ENCODE peak calls at places on chromosome 5, in ten cellular contexts. P, I, C, A, V, G, K, X, W and B are unnamed samples.
A peak's percentile ranks its signal among the peaks of the same experiment; 100 is the strongest.

GRCh38 chr5:90530736-90531487 is 1.5 kb upstream of the LYSMD3 start:
- DNase-seq in X (no peak), V (no peak), A (no peak), C (no peak), G (peak; percentile 17), I (no peak), W (no peak), K (no peak), P (no peak), B (no peak)

GRCh38 chr5:142758803-142759145 is 11.4 kb upstream of the ARHGAP26 start:
- DNase-seq in X (no peak), W (no peak), K (no peak), G (no peak), P (no peak), A (no peak), C (no peak), V (no peak), I (no peak), B (no peak)

GRCh38 chr5:89471556-89471955 is 588.6 kb upstream of the MEF2C start:
- DNase-seq in P (no peak), V (no peak), I (no peak), C (no peak), X (no peak), W (no peak), G (no peak), A (no peak), K (no peak), B (no peak)

GRCh38 chr5:173706700-173707099 is 90.2 kb upstream of the BOD1 start:
- DNase-seq in A (no peak), C (no peak), K (no peak), V (no peak), G (no peak), W (no peak), X (no peak), P (no peak), I (no peak), B (no peak)

GRCh38 chr5:72785796-72786195 is 30.7 kb upstream of the TNPO1 start:
- DNase-seq in W (no peak), I (no peak), C (no peak), V (no peak), K (no peak), P (no peak), X (no peak), G (no peak), A (no peak), B (no peak)

GRCh38 chr5:58245479-58245845 is 214.4 kb downstream of the PLK2 start:
- DNase-seq in K (no peak), A (no peak), G (no peak), W (no peak), I (no peak), P (no peak), V (no peak), C (no peak), X (no peak), B (peak; percentile 60)

GRCh38 chr5:120173125-120173524 is 291.0 kb upstream of the PRR16 start:
- DNase-seq in W (no peak), I (no peak), X (no peak), P (no peak), C (no peak), V (no peak), K (no peak), G (no peak), A (no peak), B (no peak)

GRCh38 chr5:55671975-55672374 is 40.1 kb downstream of the SLC38A9 start:
- DNase-seq in V (no peak), A (no peak), W (no peak), K (no peak), P (no peak), C (no peak), G (no peak), X (no peak), I (no peak), B (no peak)

GRCh38 chr5:119529811-119530210 is 77.5 kb downstream of the HSD17B4 start:
- DNase-seq in G (no peak), K (no peak), P (no peak), W (no peak), A (no peak), I (no peak), V (no peak), X (no peak), C (no peak), B (no peak)

GRCh38 chr5:127838661-127839060 is 135.5 kb downstream of the CCDC192 start:
- DNase-seq in I (no peak), C (no peak), W (peak; percentile 64), X (no peak), A (peak; percentile 30), K (no peak), P (no peak), V (no peak), G (no peak), B (no peak)

GRCh38 chr5:149453618-149454415 is 74.7 kb upstream of the IL17B start:
- DNase-seq in P (no peak), I (no peak), A (no peak), C (no peak), V (no peak), X (no peak), K (no peak), W (no peak), G (no peak), B (no peak)

GRCh38 chr5:149455889-149456409 is 76.9 kb upstream of the IL17B start:
- DNase-seq in V (no peak), A (no peak), X (no peak), P (no peak), W (peak; percentile 86), K (peak; percentile 90), C (peak; percentile 88), I (peak; percentile 68), G (peak; percentile 90), B (peak; percentile 83)

GRCh38 chr5:149457393-149457763 is 78.3 kb upstream of the IL17B start:
- DNase-seq in K (no peak), W (no peak), P (no peak), V (no peak), A (no peak), I (no peak), G (no peak), C (no peak), X (no peak), B (no peak)

GRCh38 chr5:149459891-149460290 is 80.8 kb upstream of the IL17B start:
- DNase-seq in C (no peak), V (no peak), A (no peak), I (no peak), K (no peak), X (no peak), W (no peak), P (no peak), G (no peak), B (no peak)

DNA sequence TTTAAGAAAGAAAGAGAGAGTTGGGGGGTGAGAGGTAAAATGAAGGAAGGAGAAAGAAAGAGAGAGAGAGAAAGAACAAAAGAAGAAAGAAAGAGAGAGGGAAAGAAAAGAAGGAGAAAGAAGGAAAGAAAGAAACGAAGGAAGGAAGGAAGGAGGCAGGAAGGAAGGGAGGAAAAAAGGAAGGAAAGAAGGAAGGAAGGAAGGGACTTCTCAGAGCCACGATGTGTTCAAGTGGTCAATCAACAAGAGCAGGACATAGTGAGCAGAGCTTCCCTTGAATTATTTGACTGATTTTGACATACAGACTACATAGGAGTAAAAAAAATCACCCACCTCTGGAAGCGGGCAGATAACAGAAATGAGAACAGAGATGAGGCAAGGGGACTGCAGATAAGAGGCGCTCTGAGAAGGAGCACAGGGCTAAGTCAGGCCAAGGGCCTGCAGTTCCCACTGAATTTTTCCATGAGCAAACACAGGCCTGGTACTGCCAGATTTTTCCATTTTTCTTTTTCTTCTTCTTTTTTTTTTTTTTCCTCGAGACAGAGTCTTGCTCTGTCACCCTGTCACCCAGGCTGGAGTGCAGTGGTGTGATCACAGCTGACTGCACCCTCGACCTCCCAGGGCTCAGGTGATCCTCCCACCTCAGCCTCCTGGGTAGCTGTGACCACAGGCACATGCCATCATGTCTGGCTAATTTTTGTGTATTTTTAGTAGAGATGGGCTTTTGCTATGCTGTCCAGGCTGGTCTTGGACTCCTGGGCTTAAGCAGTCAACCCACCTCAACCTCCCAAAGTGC is 77.7 kb upstream of the IL17B start:
- DNase-seq in P (no peak), V (no peak), C (no peak), G (peak; percentile 85), K (no peak), W (no peak), A (no peak), I (no peak), X (no peak), B (no peak)
- H3K9me3 ChIP-seq in P (no peaks in the 10 kb centered on the region), V (no peaks in the 10 kb centered on the region), C (no peaks in the 10 kb centered on the region), G (no peaks in the 10 kb centered on the region), K (no peaks in the 10 kb centered on the region), W (no peaks in the 10 kb centered on the region), A (no peaks in the 10 kb centered on the region), I (no peaks in the 10 kb centered on the region), X (no peaks in the 10 kb centered on the region), B (no peaks in the 10 kb centered on the region)

GRCh38 chr5:140239461-140239860 is 63.4 kb downstream of the PFDN1 start:
- DNase-seq in W (no peak), A (no peak), I (no peak), G (no peak), K (no peak), V (no peak), P (no peak), X (no peak), C (no peak), B (no peak)
- H3K4me1 ChIP-seq in W (peaks cover 15% of the 10 kb centered on the region), A (peaks cover 91% of the 10 kb centered on the region), I (peaks cover 16% of the 10 kb centered on the region), G (peaks cover 52% of the 10 kb centered on the region), K (peaks cover 22% of the 10 kb centered on the region), V (peaks cover 12% of the 10 kb centered on the region), P (peaks cover 24% of the 10 kb centered on the region), X (peaks cover 4% of the 10 kb centered on the region), C (peaks cover 46% of the 10 kb centered on the region), B (peaks cover 56% of the 10 kb centered on the region)

GRCh38 chr5:66498791-66499207 is 97.4 kb upstream of the MAST4 start:
- DNase-seq in A (no peak), I (no peak), C (no peak), P (no peak), G (peak; percentile 31), K (no peak), W (no peak), V (no peak), X (no peak), B (peak; percentile 38)
- TF ChIP-seq POLR2A in A (no peak), I (no peak), C (no peak), P (no peak), G (no peak), K (no peak), W (no peak), V (no peak), X (no peak), B (no peak)

GRCh38 chr5:82353522-82353921 is 75.4 kb upstream of the RPS23 start:
- DNase-seq in C (no peak), G (no peak), P (no peak), I (no peak), V (no peak), A (no peak), K (no peak), X (no peak), W (no peak), B (no peak)

GRCh38 chr5:82355496-82355895 is 77.3 kb upstream of the RPS23 start:
- DNase-seq in G (no peak), K (no peak), P (no peak), V (no peak), X (no peak), C (no peak), W (no peak), I (no peak), A (no peak), B (no peak)

GRCh38 chr5:82355921-82356454 is 77.8 kb upstream of the RPS23 start:
- DNase-seq in V (no peak), I (no peak), A (no peak), X (no peak), K (no peak), G (no peak), W (no peak), C (no peak), P (no peak), B (no peak)

GRCh38 chr5:82354543-82354942 is 76.4 kb upstream of the RPS23 start:
- DNase-seq in C (no peak), W (no peak), I (no peak), G (no peak), V (no peak), K (no peak), P (no peak), A (no peak), X (no peak), B (no peak)

GRCh38 chr5:82355053-82355452 is 76.9 kb upstream of the RPS23 start:
- DNase-seq in V (no peak), G (no peak), X (no peak), A (no peak), W (no peak), K (no peak), I (no peak), C (no peak), P (no peak), B (no peak)
- H3K9me3 ChIP-seq in V (no peaks in the 10 kb centered on the region), G (no peaks in the 10 kb centered on the region), X (no peaks in the 10 kb centered on the region), A (no peaks in the 10 kb centered on the region), W (no peaks in the 10 kb centered on the region), K (no peaks in the 10 kb centered on the region), I (no peaks in the 10 kb centered on the region), C (no peaks in the 10 kb centered on the region), P (no peaks in the 10 kb centered on the region), B (no peaks in the 10 kb centered on the region)